ENCODE peak calls at places on chromosome 22, in seven cellular contexts. V is Panc1, B is IMR-90, W is neuronal stem cell, K is PC-3, C is GM12878, U is cardiac muscle cell. X is an unnamed sample.

GRCh38 chr22:24772493-24773220 is 1.9 kb downstream of the PIWIL3 start:
- DNase-seq in W (peak; percentile 30), B (peak; percentile 54), K (peak; percentile 50), U (peak; percentile 53), V (no peak), C (no peak), X (no peak)

GRCh38 chr22:44155115-44155514 is 25.6 kb upstream of the PARVG start:
- DNase-seq in B (no peak), U (no peak), C (no peak), V (no peak), K (no peak), W (no peak), X (no peak)

GRCh38 chr22:29524440-29525191 is 28.9 kb downstream of the THOC5 start:
- DNase-seq in W (no peak), B (peak; percentile 13), V (peak; percentile 10), K (peak; percentile 26), C (no peak), U (peak; percentile 55), X (peak; percentile 26)

GRCh38 chr22:28801845-28802594 is 1.7 kb upstream of the XBP1 start:
- DNase-seq in V (no peak), U (no peak), C (no peak), K (no peak), B (no peak), W (no peak), X (no peak)

GRCh38 chr22:33521879-33522665 is 398.2 kb downstream of the LARGE1 start:
- DNase-seq in K (no peak), U (no peak), V (no peak), C (no peak), W (no peak), B (no peak), X (no peak)

GRCh38 chr22:42432020-42432596 is at the start of gene NFAM1:
- DNase-seq in K (no peak), V (no peak), W (no peak), U (no peak), B (no peak), C (no peak), X (peak; percentile 59)

GRCh38 chr22:20495861-20496681 is 476 bp upstream of the KLHL22 start:
- DNase-seq in U (peak; percentile 95), V (peak; percentile 64), B (peak; percentile 87), C (peak; percentile 44), W (peak; percentile 89), K (peak; percentile 79), X (peak; percentile 93)

GRCh38 chr22:44391026-44391425 is 78.3 kb upstream of the SHISAL1 start:
- DNase-seq in B (no peak), V (no peak), C (no peak), W (no peak), K (no peak), U (no peak), X (no peak)

GRCh38 chr22:27717094-27717493 is 84.5 kb downstream of the MN1 start:
- DNase-seq in W (no peak), K (no peak), V (no peak), B (no peak), C (no peak), U (no peak), X (no peak)

GRCh38 chr22:44192811-44193536 is 12.2 kb downstream of the PARVG start:
- DNase-seq in C (no peak), W (no peak), V (no peak), K (no peak), U (no peak), B (no peak), X (no peak)

GRCh38 chr22:28930357-28931007 is 47.1 kb downstream of the ZNRF3 start:
- DNase-seq in C (no peak), K (no peak), B (peak; percentile 21), V (no peak), U (no peak), W (no peak), X (no peak)

GRCh38 chr22:38118182-38118581 is 7.7 kb upstream of the BAIAP2L2 start:
- DNase-seq in U (no peak), B (no peak), K (no peak), C (no peak), W (no peak), V (no peak), X (no peak)
- H3K4me1 ChIP-seq in U (no peaks in the 10 kb centered on the region), B (no peaks in the 10 kb centered on the region), K (no peaks in the 10 kb centered on the region), C (no peaks in the 10 kb centered on the region), W (peaks cover 2% of the 10 kb centered on the region), V (no peaks in the 10 kb centered on the region), X (peaks cover 11% of the 10 kb centered on the region)

DNA sequence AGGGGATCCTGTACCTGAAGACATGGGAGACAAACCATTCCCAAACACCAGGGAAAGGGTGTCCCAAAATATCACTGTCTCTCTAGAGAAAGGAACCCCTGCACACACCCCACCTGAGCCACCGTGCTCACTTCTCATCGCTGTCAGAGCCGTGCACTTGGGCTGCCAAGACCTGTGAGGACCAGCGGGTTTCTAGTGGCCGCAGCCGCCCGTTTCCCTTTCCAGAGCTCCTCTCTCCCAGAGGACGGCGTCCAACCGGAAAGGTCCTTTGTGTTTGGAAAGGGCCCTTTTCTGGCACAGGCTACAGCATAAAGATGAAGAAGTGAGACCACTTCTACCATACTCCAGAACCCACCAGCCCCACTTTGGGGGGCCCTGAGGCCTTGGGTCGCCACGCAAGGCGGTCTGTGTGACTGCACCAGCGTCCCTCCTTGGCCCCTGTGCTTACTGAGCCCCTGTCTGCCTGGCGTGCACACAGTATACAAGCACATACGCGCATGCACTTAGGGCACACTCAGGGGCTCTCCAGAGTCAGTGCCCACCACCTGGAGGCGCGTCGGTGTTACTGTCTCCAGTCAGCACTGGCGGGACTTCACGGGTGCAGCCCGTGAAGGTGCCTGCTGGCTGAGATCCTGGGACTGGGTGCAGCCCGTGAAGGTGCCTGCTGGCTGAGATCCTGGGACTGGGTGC is 381.8 kb downstream of the TBC1D22A start:
- DNase-seq in V (no peak), C (no peak), W (no peak), B (no peak), U (no peak), K (no peak), X (no peak)
- H3K4me1 ChIP-seq in V (no peaks in the 10 kb centered on the region), C (no peaks in the 10 kb centered on the region), W (no peaks in the 10 kb centered on the region), B (no peaks in the 10 kb centered on the region), U (no peaks in the 10 kb centered on the region), K (no peaks in the 10 kb centered on the region), X (peaks cover 11% of the 10 kb centered on the region)

GRCh38 chr22:41407433-41407832 is 25.7 kb downstream of the TEF start:
- DNase-seq in K (no peak), U (no peak), V (no peak), W (no peak), C (no peak), B (no peak), X (no peak)
- H3K4me1 ChIP-seq in K (peaks cover 5% of the 10 kb centered on the region), U (peaks cover 8% of the 10 kb centered on the region), V (peaks cover 6% of the 10 kb centered on the region), W (peaks cover 9% of the 10 kb centered on the region), C (peaks cover 23% of the 10 kb centered on the region), B (peaks cover 5% of the 10 kb centered on the region), X (peaks cover 54% of the 10 kb centered on the region)

GRCh38 chr22:35307892-35308291 is 8.2 kb downstream of the TOM1 start:
- DNase-seq in W (no peak), V (no peak), B (no peak), U (no peak), C (no peak), K (no peak), X (no peak)
- H3K4me1 ChIP-seq in W (peaks cover 28% of the 10 kb centered on the region), V (peaks cover 20% of the 10 kb centered on the region), B (peaks cover 24% of the 10 kb centered on the region), U (peaks cover 28% of the 10 kb centered on the region), C (peaks cover 61% of the 10 kb centered on the region), K (peaks cover 17% of the 10 kb centered on the region), X (peaks cover 92% of the 10 kb centered on the region)

GRCh38 chr22:38503021-38503420 is 3.1 kb downstream of the DDX17 start:
- DNase-seq in B (no peak), K (no peak), W (no peak), U (no peak), V (no peak), C (no peak), X (no peak)

GRCh38 chr22:38497869-38498268 is 8.2 kb downstream of the DDX17 start:
- DNase-seq in V (no peak), B (no peak), K (no peak), U (no peak), W (no peak), C (no peak), X (no peak)

GRCh38 chr22:38505595-38506117 is 455 bp downstream of the DDX17 start:
- DNase-seq in B (peak; percentile 46), C (no peak), K (peak; percentile 40), W (no peak), U (peak; percentile 68), V (no peak), X (peak; percentile 85)

GRCh38 chr22:38504731-38505594 is 1.1 kb downstream of the DDX17 start:
- DNase-seq in C (no peak), U (peak; percentile 32), W (peak; percentile 27), K (no peak), V (no peak), B (peak; percentile 48), X (peak; percentile 56)

GRCh38 chr22:38501797-38502672 is 4.1 kb downstream of the DDX17 start:
- DNase-seq in U (no peak), C (no peak), K (no peak), B (no peak), W (no peak), V (no peak), X (no peak)
- H3K4me1 ChIP-seq in U (peaks cover 22% of the 10 kb centered on the region), C (no peaks in the 10 kb centered on the region), K (peaks cover 24% of the 10 kb centered on the region), B (peaks cover 9% of the 10 kb centered on the region), W (peaks cover 5% of the 10 kb centered on the region), V (peaks cover 8% of the 10 kb centered on the region), X (peaks cover 88% of the 10 kb centered on the region)

X was measured in left ventricle myocardium inferior.